ENCODE peak calls at places on chromosome 16, in six cellular contexts. F is left lung, Q is fibroblast of lung, X is MM.1S, K is cardiac muscle cell, Y is AG04450. S is an unnamed sample.
A peak's percentile ranks its signal among the peaks of the same experiment; 100 is the strongest.

GRCh38 chr16:69481901-69482341 is 57.5 kb downstream of the CYB5B start:
- DNase-seq in F (peak; percentile 87), Q (peak; percentile 57), X (no peak), K (no peak), Y (no peak), S (no peak)

GRCh38 chr16:88059701-88060386 is 108.6 kb downstream of the BANP start:
- DNase-seq in F (peak; percentile 63), Q (no peak), X (no peak), K (no peak), Y (no peak), S (no peak)

GRCh38 chr16:85335584-85336492 is 223.6 kb upstream of the CIBAR2 start:
- DNase-seq in F (no peak), Q (peak; percentile 49), X (no peak), K (no peak), Y (no peak), S (no peak)

GRCh38 chr16:57775661-57776469 is 26.4 kb downstream of the KIFC3 start:
- DNase-seq in F (peak; percentile 59), Q (no peak), X (no peak), K (peak; percentile 88), Y (no peak), S (peak; percentile 49)

GRCh38 chr16:30778549-30779244 is 8.3 kb downstream of the ZNF629 start:
- DNase-seq in F (peak; percentile 35), Q (no peak), X (no peak), K (peak; percentile 68), Y (no peak), S (peak; percentile 1)

GRCh38 chr16:72467157-72467759 is 295.3 kb upstream of the PMFBP1 start:
- DNase-seq in F (no peak), Q (peak; percentile 58), X (peak; percentile 44), K (peak; percentile 58), Y (peak; percentile 6), S (peak; percentile 61)

GRCh38 chr16:50696575-50697420 is 3.4 kb downstream of the NOD2 start:
- DNase-seq in F (peak; percentile 95), Q (peak; percentile 46), X (peak; percentile 56), K (no peak), Y (no peak), S (peak; percentile 92)

GRCh38 chr16:56800355-56800754 is 64.7 kb upstream of the SLC12A3 start:
- DNase-seq in F (no peak), Q (peak; percentile 29), X (no peak), K (no peak), Y (no peak), S (no peak)

GRCh38 chr16:89040391-89040790 is 53.3 kb upstream of the ACSF3 start:
- DNase-seq in F (peak; percentile 39), Q (no peak), X (no peak), K (no peak), Y (no peak), S (no peak)

GRCh38 chr16:72752004-72752695 is 295.8 kb downstream of the ZFHX3 start:
- DNase-seq in F (no peak), Q (no peak), X (no peak), K (no peak), Y (no peak), S (no peak)

GRCh38 chr16:30183961-30184429 is 593 bp downstream of the CORO1A start:
- DNase-seq in F (peak; percentile 85), Q (no peak), X (peak; percentile 83), K (no peak), Y (no peak), S (peak; percentile 94)

GRCh38 chr16:31094088-31094423 is 541 bp downstream of the VKORC1 start:
- DNase-seq in F (no peak), Q (peak; percentile 7), X (no peak), K (peak; percentile 26), Y (no peak), S (no peak)

GRCh38 chr16:87764600-87765472 is 950 bp downstream of the KLHDC4 start:
- DNase-seq in F (no peak), Q (no peak), X (peak; percentile 44), K (no peak), Y (no peak), S (no peak)

GRCh38 chr16:86129541-86129940 is 230.6 kb downstream of the IRF8 start:
- DNase-seq in F (no peak), Q (no peak), X (no peak), K (no peak), Y (peak; percentile 38), S (no peak)

GRCh38 chr16:53785044-53785443 is 81.1 kb downstream of the FTO start:
- DNase-seq in F (no peak), Q (peak; percentile 56), X (no peak), K (no peak), Y (no peak), S (no peak)

GRCh38 chr16:87240211-87241134 is 76.7 kb downstream of the C16orf95 start:
- DNase-seq in F (no peak), Q (peak; percentile 23), X (no peak), K (no peak), Y (no peak), S (no peak)

GRCh38 chr16:89534147-89534788 is 26.1 kb downstream of the SPG7 start:
- DNase-seq in F (no peak), Q (no peak), X (no peak), K (no peak), Y (no peak), S (no peak)

GRCh38 chr16:49463529-49463928 is 89.9 kb downstream of the C16orf78 start:
- DNase-seq in F (peak; percentile 35), Q (no peak), X (peak; percentile 94), K (no peak), Y (no peak), S (peak; percentile 89)

GRCh38 chr16:20614201-20615141 is 38.3 kb upstream of the ACSM2B start:
- DNase-seq in F (peak; percentile 64), Q (no peak), X (no peak), K (no peak), Y (no peak), S (no peak)

GRCh38 chr16:73753931-73754330 is 542.7 kb upstream of the PSMD7 start:
- DNase-seq in F (no peak), Q (no peak), X (no peak), K (no peak), Y (no peak), S (no peak)

GRCh38 chr16:5820472-5820871 is 722.9 kb upstream of the EEF2KMT start:
- DNase-seq in F (no peak), Q (peak; percentile 64), X (no peak), K (no peak), Y (no peak), S (no peak)

GRCh38 chr16:11105038-11105903 is 150.7 kb downstream of the SOCS1 start:
- DNase-seq in F (no peak), Q (peak; percentile 97), X (peak; percentile 73), K (no peak), Y (peak; percentile 87), S (peak; percentile 89)

GRCh38 chr16:6153901-6154300 is 1056.3 kb upstream of the EEF2KMT start:
- DNase-seq in F (no peak), Q (peak; percentile 39), X (no peak), K (no peak), Y (no peak), S (no peak)

DNA sequence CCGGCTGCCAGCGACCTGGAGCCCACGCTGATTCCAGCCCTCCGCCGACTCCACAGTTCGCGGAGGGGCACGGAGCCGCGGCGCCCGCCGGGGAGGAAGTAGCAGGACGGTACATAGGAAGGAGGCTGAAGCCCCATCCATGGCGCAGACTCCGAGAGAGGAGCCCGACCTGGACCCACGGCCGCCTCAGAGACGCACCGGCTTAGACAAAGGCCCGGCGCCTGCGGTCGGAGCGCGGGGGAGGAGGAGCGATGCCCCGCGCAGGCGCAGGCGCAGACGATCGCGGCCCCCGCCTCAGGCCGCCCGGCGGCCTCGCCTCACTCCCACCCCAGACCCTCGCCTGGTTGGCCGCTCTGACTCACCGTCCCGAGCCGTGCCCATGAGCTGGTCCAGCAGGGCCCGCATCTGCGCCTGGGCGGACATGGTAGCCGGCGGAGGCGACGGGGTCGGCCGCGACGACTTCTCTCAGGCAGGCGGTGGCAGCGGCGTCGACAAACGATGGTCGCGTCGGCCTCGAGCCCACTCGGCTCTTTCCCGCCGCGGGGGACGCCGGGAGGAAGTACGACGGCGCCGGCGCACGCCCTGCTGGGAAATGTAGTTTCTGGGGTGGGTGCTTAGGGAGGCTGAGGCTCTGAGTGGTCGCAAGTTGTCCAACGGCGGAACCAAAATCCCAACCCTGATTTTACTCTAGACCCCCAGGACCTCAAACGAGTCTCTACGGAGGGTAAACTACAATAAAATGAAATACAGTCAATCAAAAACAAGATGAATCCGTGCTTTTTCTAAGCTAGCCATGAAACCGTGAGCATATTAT is at the start of gene LUC7L:
- DNase-seq in F (peak; percentile 97), Q (peak; percentile 84), X (peak; percentile 92), K (peak; percentile 94), Y (peak; percentile 45), S (peak; percentile 92)
- H3K4me3 ChIP-seq in F (peak within 1 kb of the TSS; percentile 90), Q (peak within 1 kb of the TSS; percentile 98), X (peak within 1 kb of the TSS; percentile 78), K (peak within 1 kb of the TSS; percentile 91), Y (peak within 1 kb of the TSS; percentile 94), S (peak within 1 kb of the TSS; percentile 98)

GRCh38 chr16:27085182-27085581 is 18.5 kb downstream of the C16orf82 start:
- DNase-seq in F (no peak), Q (no peak), X (no peak), K (no peak), Y (no peak), S (no peak)

GRCh38 chr16:27084296-27085065 is 17.8 kb downstream of the C16orf82 start:
- DNase-seq in F (no peak), Q (no peak), X (no peak), K (no peak), Y (no peak), S (no peak)

GRCh38 chr16:27083861-27084261 is 17.1 kb downstream of the C16orf82 start:
- DNase-seq in F (no peak), Q (no peak), X (no peak), K (peak; percentile 23), Y (no peak), S (no peak)

DNA sequence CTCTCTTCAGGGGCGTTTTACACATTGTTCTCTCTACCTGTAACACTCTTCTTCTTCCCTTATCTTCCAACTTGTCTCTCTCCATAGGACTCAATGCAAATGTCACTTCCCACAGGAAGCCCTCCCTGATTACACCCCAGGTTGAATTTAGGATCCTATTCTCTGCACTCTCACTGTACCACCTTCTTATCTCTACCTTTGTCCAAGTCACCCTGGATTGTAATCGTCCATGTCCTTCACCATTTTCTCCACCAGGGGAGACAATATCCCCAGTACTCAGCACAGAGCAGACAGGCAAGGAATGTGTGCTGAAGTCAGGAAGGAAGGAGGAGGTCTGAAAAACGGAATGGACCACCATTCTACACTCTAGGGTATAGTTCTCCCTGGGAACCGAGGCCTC is 14.1 kb downstream of the C16orf82 start:
- DNase-seq in F (no peak), Q (no peak), X (no peak), K (no peak), Y (no peak), S (peak; percentile 2)
- TF ChIP-seq CTCF in F (no peak), Q (peak; percentile 35), X (no peak), K (peak; percentile 39), Y (peak; percentile 52), S (peak; percentile 37)

DNA sequence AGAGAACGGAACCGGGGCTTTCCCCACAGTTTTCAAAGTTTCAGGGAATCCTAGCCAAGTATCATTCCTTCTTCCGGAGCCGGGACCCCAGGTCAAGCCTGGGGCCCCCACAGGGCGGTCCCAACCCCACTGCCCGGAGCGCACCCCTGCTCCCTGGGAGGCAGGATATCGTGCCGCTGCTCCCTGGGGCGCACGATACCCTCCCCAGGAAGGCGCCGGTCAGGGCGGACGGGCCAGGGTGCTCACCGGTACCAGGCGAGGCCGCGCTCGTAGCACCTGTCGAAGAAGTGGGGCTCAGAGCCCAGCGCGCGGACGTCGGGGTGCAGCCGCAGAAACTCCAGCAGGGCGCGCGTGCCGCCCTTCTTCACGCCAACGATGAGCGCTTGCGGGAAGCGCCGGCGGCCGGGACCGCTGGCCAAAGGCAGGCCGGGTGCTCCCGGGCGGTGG is 527 bp downstream of the HS3ST6 start:
- DNase-seq in F (no peak), Q (no peak), X (no peak), K (peak; percentile 30), Y (no peak), S (no peak)
- H3K4me3 ChIP-seq in F (no peak overlapping the region), Q (no peak overlapping the region), X (no peak overlapping the region), K (no peak overlapping the region), Y (no peak overlapping the region), S (no peak overlapping the region)

GRCh38 chr16:65525743-65526142 is 403.9 kb upstream of the CDH11 start:
- DNase-seq in F (no peak), Q (no peak), X (no peak), K (no peak), Y (no peak), S (no peak)
- TF ChIP-seq CTCF in F (no peak), Q (no peak), X (no peak), K (peak; percentile 19), Y (peak; percentile 11), S (no peak)

S was measured in GM12865.